ENCODE peak calls at places on chromosome 19, in eight cellular contexts. A, L, V, K, Y, U, Z and S are unnamed samples.

GRCh38 chr19:43503501-43504425 is 783 bp downstream of the PHLDB3 start:
- DNase-seq in Z (peak), Y (peak), L (peak), A (peak), V (peak), K (peak), U (peak), S (peak)

GRCh38 chr19:50273821-50274220 is 55.4 kb downstream of the KCNC3 start:
- DNase-seq in Y (no peak), L (no peak), A (no peak), U (no peak), V (no peak), Z (no peak), K (no peak), S (no peak)

GRCh38 chr19:57436392-57436791 is 1.3 kb downstream of the ZNF749 start:
- DNase-seq in Z (no peak), L (no peak), K (no peak), A (no peak), U (no peak), V (no peak), Y (no peak), S (no peak)

GRCh38 chr19:3287814-3288213 is 63.4 kb downstream of the CELF5 start:
- DNase-seq in U (no peak), Z (no peak), A (no peak), K (no peak), Y (no peak), L (no peak), V (no peak), S (no peak)

GRCh38 chr19:35991731-35992450 is 3.1 kb upstream of the SDHAF1 start:
- DNase-seq in V (no peak), A (no peak), U (no peak), Y (no peak), L (no peak), K (no peak), Z (no peak), S (no peak)

GRCh38 chr19:35232912-35233311 is 4.4 kb upstream of the FAM187B start:
- DNase-seq in L (no peak), Z (no peak), K (no peak), A (no peak), V (no peak), U (no peak), Y (no peak), S (peak)

GRCh38 chr19:27392027-27392632 is 1820.8 kb downstream of the UQCRFS1 start:
- DNase-seq in K (no peak), Z (no peak), Y (peak), V (no peak), U (no peak), A (no peak), L (no peak), S (peak)

GRCh38 chr19:10069046-10069445 is 17.1 kb upstream of the SHFL start:
- DNase-seq in A (peak), U (no peak), V (no peak), Z (no peak), L (no peak), Y (no peak), K (no peak), S (no peak)

GRCh38 chr19:39009001-39009400 is 23.3 kb downstream of the FBXO27 start:
- DNase-seq in Y (no peak), A (no peak), U (no peak), L (no peak), Z (no peak), V (no peak), K (no peak), S (no peak)

GRCh38 chr19:38224014-38224862 is at the start of gene DPF1:
- DNase-seq in V (peak), Z (peak), A (peak), U (no peak), Y (no peak), K (peak), L (peak), S (peak)

GRCh38 chr19:33841685-33842084 is 45.0 kb downstream of the KCTD15 start:
- DNase-seq in L (no peak), V (no peak), A (no peak), Y (no peak), Z (no peak), K (no peak), U (no peak), S (peak)

GRCh38 chr19:35468637-35469036 is 20.6 kb downstream of the FFAR2 start:
- DNase-seq in K (peak), Z (peak), A (no peak), V (peak), L (peak), Y (no peak), U (no peak), S (no peak)

GRCh38 chr19:51524661-51525264 is 6.7 kb downstream of the SIGLEC6 start:
- DNase-seq in U (no peak), Z (no peak), L (no peak), A (no peak), V (no peak), Y (no peak), K (no peak), S (no peak)

GRCh38 chr19:33714149-33714548 is 82.5 kb upstream of the KCTD15 start:
- DNase-seq in L (no peak), K (no peak), Y (no peak), Z (no peak), A (no peak), V (no peak), U (no peak), S (no peak)

GRCh38 chr19:2484178-2484937 is 8.4 kb downstream of the GADD45B start:
- DNase-seq in V (no peak), U (no peak), A (no peak), Y (no peak), L (no peak), K (no peak), Z (no peak), S (no peak)

GRCh38 chr19:11174336-11174735 is 18.8 kb upstream of the SPC24 start:
- DNase-seq in A (no peak), V (no peak), K (no peak), Z (no peak), U (no peak), Y (no peak), L (no peak), S (no peak)

GRCh38 chr19:13932911-13933393 is 5.3 kb downstream of the PODNL1 start:
- DNase-seq in U (no peak), V (no peak), Z (no peak), K (no peak), L (no peak), Y (no peak), A (no peak), S (no peak)

GRCh38 chr19:16168465-16169081 is 4.8 kb downstream of the CIB3 start:
- DNase-seq in Z (no peak), Y (no peak), U (no peak), A (peak), L (no peak), V (no peak), K (no peak), S (no peak)

GRCh38 chr19:19063183-19064097 is at the start of gene SLC25A42:
- DNase-seq in U (peak), V (peak), Z (peak), Y (peak), K (peak), A (peak), L (peak), S (peak)
- TF ChIP-seq CTCF in U (no peak), V (no peak), Z (no peak), Y (no peak), K (no peak), A (no peak), L (no peak), S (no peak)

DNA sequence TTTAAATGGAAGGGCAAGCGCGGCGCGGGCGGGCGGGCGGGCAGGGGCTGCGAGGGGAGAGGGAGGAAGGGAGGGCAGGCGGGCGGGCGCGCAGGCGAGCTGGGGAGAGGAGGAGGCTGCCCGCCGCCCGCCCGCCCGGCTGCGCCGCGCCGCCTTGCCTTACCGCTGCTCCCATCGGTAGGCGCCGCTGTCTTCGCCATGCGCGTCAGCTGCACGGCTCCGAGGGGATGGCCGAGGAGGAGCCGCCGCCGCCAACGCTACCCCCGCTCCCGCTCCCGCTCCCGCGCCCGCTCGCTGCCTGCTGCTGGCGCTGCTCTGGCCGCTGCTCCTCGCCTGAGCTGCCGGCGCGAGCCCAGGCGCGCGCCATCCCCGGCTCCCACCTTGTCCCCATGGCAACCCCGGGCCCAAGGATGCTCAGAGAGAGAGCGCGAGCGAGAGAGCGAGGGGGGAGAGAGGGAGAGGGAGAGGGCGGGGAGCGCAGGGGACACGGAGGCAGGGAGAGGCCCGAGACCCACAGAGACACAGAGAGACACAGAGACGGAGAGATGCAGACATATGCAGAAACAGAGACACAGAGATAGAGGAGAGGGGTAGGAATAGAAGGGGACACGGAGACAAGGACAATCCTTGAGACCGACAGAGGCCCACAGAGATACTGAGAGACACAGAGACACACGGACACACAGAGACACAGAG is 40.3 kb downstream of the DEDD2 start:
- DNase-seq in A (peak), Z (peak), V (peak), U (no peak), L (peak), K (peak), Y (peak), S (peak)
- TF ChIP-seq CTCF in A (peak), Z (peak), V (peak), U (peak), L (peak), K (peak), Y (peak), S (peak)

DNA sequence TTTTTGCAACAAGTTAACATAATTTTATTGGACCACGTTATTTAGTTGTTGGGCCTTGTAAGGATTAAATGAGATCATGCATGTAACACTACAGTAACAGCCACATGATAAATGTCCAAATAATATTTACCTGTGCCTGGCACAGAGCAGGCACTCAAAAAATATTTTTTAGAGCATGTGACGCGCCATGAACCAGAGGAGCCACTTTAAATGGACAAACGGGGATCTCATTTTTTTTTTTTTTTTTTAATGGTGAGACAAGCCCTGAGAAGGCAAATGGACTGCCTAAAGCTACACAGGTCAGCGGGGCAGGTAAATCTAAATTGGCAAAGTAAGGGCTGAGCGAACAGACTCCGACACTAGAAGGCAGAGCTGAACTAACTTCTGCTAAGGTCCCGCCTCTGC is 840 bp upstream of the RPS19 start:
- DNase-seq in Z (no peak), Y (no peak), K (no peak), U (no peak), L (no peak), V (no peak), A (no peak), S (no peak)
- TF ChIP-seq CTCF in Z (no peak), Y (no peak), K (no peak), U (no peak), L (no peak), V (no peak), A (no peak), S (no peak)

GRCh38 chr19:44653977-44654784 is 10.5 kb downstream of the PVR start:
- DNase-seq in L (no peak), V (peak), Z (peak), K (peak), U (no peak), A (peak), Y (peak), S (no peak)
- TF ChIP-seq CTCF in L (peak), V (peak), Z (peak), K (peak), U (peak), A (peak), Y (peak), S (peak)